ENCODE peak calls at places on chromosomes 4 and X, in four cellular contexts. X, W, Y and F are unnamed samples.
A peak's percentile ranks its signal among the peaks of the same experiment; 100 is the strongest.

GRCh38 chr4:142883433-142883832 is 37.3 kb upstream of the INPP4B start:
- DNase-seq in X (no peak), W (no peak), Y (no peak), F (no peak)

GRCh38 chrX:72305286-72306084 is at the start of gene CITED1:
- DNase-seq in X (no peak), W (no peak), Y (peak; percentile 15), F (no peak)

GRCh38 chrX:40878821-40879571 is 143.7 kb upstream of the MED14 start:
- DNase-seq in X (no peak), W (no peak), Y (no peak), F (no peak)

GRCh38 chr4:11397819-11398610 is 30.7 kb downstream of the HS3ST1 start:
- DNase-seq in X (no peak), W (no peak), Y (no peak), F (no peak)

GRCh38 chrX:142249721-142250120 is 44.6 kb upstream of the MAGEC2 start:
- DNase-seq in X (no peak), W (no peak), Y (no peak), F (no peak)

GRCh38 chrX:74509989-74510388 is 88.7 kb downstream of the SLC16A2 start:
- DNase-seq in X (no peak), W (no peak), Y (no peak), F (no peak)

GRCh38 chrX:135086197-135086854 is 34.0 kb downstream of the ETDB start:
- DNase-seq in X (no peak), W (no peak), Y (peak; percentile 47), F (no peak)

GRCh38 chr4:141914746-141915145 is 278.4 kb downstream of the IL15 start:
- DNase-seq in X (no peak), W (no peak), Y (no peak), F (no peak)

GRCh38 chrX:129522184-129523059 is 868 bp downstream of the SMARCA1 start:
- DNase-seq in X (peak; percentile 63), W (peak; percentile 24), Y (peak; percentile 55), F (no peak)

GRCh38 chr4:90602728-90603127 is 475.5 kb downstream of the CCSER1 start:
- DNase-seq in X (no peak), W (no peak), Y (no peak), F (no peak)

GRCh38 chr4:123444298-123444731 is 47.7 kb downstream of the SPRY1 start:
- DNase-seq in X (peak; percentile 52), W (no peak), Y (no peak), F (no peak)

GRCh38 chr4:164768516-164768915 is 14.6 kb downstream of the SMIM31 start:
- DNase-seq in X (no peak), W (no peak), Y (no peak), F (no peak)

GRCh38 chrX:71910526-71911022 is at the start of gene NHSL2:
- DNase-seq in X (no peak), W (no peak), Y (no peak), F (no peak)

GRCh38 chrX:109519001-109519400 is 17.6 kb upstream of the NXT2 start:
- DNase-seq in X (no peak), W (no peak), Y (no peak), F (no peak)

GRCh38 chr4:53010320-53010719 is 148.2 kb downstream of the RASL11B start:
- DNase-seq in X (no peak), W (peak; percentile 38), Y (no peak), F (no peak)

GRCh38 chr4:34328939-34329338 is 1915.4 kb downstream of the ARAP2 start:
- DNase-seq in X (no peak), W (no peak), Y (no peak), F (no peak)

GRCh38 chr4:34318773-34319172 is 1925.5 kb downstream of the ARAP2 start:
- DNase-seq in X (no peak), W (no peak), Y (no peak), F (no peak)

GRCh38 chr4:34323549-34324325 is 1920.6 kb downstream of the ARAP2 start:
- DNase-seq in X (no peak), W (no peak), Y (no peak), F (no peak)
- TF ChIP-seq CTCF in X (peak; percentile 34), W (no peak), Y (no peak), F (no peak)

DNA sequence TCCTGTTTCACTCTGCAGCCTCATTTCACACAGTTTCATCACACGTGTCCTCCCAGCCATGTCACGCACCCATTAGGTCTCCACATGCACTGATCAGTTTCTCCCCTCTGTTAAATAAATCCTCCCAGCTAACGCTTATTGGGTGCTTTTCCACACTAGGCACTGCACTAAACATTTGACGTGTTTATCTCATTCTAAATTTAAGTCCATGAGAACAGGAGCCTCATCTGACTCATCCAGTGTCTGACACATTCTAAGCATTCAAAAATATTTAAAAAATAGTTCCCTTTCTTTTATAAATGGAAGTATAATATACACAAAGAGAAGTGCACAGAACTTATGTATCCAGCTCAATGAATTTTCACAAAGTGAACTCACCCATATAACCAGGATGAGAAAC is 14.6 kb downstream of the SOD3 start:
- DNase-seq in X (no peak), W (no peak), Y (no peak), F (no peak)
- TF ChIP-seq POLR2A in X (no peak), W (no peak), Y (no peak), F (no peak)

DNA sequence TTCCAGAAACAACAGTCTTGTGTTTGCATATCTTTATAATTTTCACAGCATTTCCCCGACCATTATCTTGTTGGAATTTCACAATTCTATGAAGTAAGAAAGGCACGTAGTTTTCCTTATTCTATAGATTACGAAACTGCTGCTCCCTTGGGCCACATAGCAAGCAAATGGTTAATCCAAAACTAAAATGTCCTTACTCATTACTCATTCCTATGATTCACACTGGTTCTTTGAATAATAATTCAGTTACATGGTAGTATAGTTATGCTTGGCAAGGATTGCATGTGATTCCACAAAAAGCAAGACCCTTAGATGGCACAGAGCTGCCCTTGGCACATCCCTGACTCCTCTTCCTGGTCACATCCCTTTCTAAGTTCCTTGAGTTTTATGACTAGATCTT is 51.2 kb downstream of the OR13H1 start:
- DNase-seq in X (no peak), W (no peak), Y (no peak), F (no peak)
- TF ChIP-seq CTCF in X (no peak), W (no peak), Y (no peak), F (no peak)

GRCh38 chrX:43661521-43662240 is 5.6 kb downstream of the MAOA start:
- DNase-seq in X (no peak), W (no peak), Y (no peak), F (no peak)

GRCh38 chrX:43654431-43655150 is 1.5 kb upstream of the MAOA start:
- DNase-seq in X (peak; percentile 94), W (peak; percentile 89), Y (peak; percentile 84), F (peak; percentile 94)

GRCh38 chrX:43655151-43655676 is 885 bp upstream of the MAOA start:
- DNase-seq in X (no peak), W (peak; percentile 12), Y (peak; percentile 15), F (no peak)

DNA sequence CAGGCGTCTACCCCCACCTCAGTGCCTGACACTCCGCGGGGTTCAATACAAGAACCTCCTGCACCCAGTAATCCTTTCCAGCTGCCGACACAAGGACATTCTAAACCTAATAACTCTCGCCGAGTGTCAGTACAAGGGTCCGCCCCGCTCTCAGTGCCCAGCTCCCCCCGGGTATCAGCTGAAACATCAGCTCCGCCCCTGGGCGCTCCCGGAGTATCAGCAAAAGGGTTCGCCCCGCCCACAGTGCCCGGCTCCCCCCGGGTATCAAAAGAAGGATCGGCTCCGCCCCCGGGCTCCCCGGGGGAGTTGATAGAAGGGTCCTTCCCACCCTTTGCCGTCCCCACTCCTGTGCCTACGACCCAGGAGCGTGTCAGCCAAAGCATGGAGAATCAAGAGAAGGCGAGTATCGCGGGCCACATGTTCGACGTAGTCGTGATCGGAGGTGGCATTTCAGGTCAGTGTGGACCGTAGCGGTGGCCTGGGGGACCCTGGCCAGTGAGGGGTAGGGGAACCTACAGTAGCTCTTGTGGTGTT is at the start of gene MAOA:
- DNase-seq in X (peak; percentile 94), W (peak; percentile 86), Y (peak; percentile 43), F (no peak)
- TF ChIP-seq POLR2A in X (peak; percentile 73), W (no peak), Y (no peak), F (peak; percentile 37)